ENCODE peak calls at places on chromosomes 12 and 14, in ten cellular contexts. One of them, this sample, is unnamed.

GRCh38 chr12:6925543-6926279 is 2.0 kb upstream of the ATN1 start:
- DNase-seq in stimulated activated CD8-positive, alpha-beta memory T cell treated with anti-CD3 and anti-CD28 coated beads, Interleukin-7, amount 100 ng/mL, for 24 hours: no peak
- DNase-seq in breast epithelium: no peak
- DNase-seq in pons: peak; percentile 71
- DNase-seq in LoVo: peak; percentile 94
- DNase-seq in RPMI7951: peak; percentile 90
- DNase-seq in lower lobe of right lung: peak; percentile 70
- DNase-seq in WTC11: peak; percentile 67
- DNase-seq in ACHN: peak; percentile 95
- DNase-seq in stimulated activated CD4-positive, alpha-beta T cell treated with anti-CD3 and anti-CD28 coated beads, Interleukin-12 subunit alpha, Interleukin-12 subunit beta, amount 100 ng/mL, for 24 hours: no peak
- DNase-seq in this sample: peak; percentile 71

GRCh38 chr12:93763746-93764147 is 86.6 kb downstream of the CRADD start:
- DNase-seq in stimulated activated CD8-positive, alpha-beta memory T cell treated with anti-CD3 and anti-CD28 coated beads, Interleukin-7, amount 100 ng/mL, for 24 hours: no peak
- DNase-seq in breast epithelium: no peak
- DNase-seq in pons: no peak
- DNase-seq in LoVo: no peak
- DNase-seq in RPMI7951: no peak
- DNase-seq in lower lobe of right lung: no peak
- DNase-seq in WTC11: no peak
- DNase-seq in ACHN: no peak
- DNase-seq in stimulated activated CD4-positive, alpha-beta T cell treated with anti-CD3 and anti-CD28 coated beads, Interleukin-12 subunit alpha, Interleukin-12 subunit beta, amount 100 ng/mL, for 24 hours: no peak
- DNase-seq in this sample: no peak

GRCh38 chr14:42222924-42223471 is 616.3 kb downstream of the LRFN5 start:
- DNase-seq in stimulated activated CD8-positive, alpha-beta memory T cell treated with anti-CD3 and anti-CD28 coated beads, Interleukin-7, amount 100 ng/mL, for 24 hours: no peak
- DNase-seq in breast epithelium: no peak
- DNase-seq in pons: peak; percentile 45
- DNase-seq in LoVo: no peak
- DNase-seq in RPMI7951: peak; percentile 75
- DNase-seq in lower lobe of right lung: no peak
- DNase-seq in WTC11: no peak
- DNase-seq in ACHN: peak; percentile 17
- DNase-seq in stimulated activated CD4-positive, alpha-beta T cell treated with anti-CD3 and anti-CD28 coated beads, Interleukin-12 subunit alpha, Interleukin-12 subunit beta, amount 100 ng/mL, for 24 hours: no peak
- DNase-seq in this sample: no peak

GRCh38 chr12:106415134-106415533 is 57.6 kb downstream of the POLR3B start:
- DNase-seq in stimulated activated CD8-positive, alpha-beta memory T cell treated with anti-CD3 and anti-CD28 coated beads, Interleukin-7, amount 100 ng/mL, for 24 hours: no peak
- DNase-seq in breast epithelium: no peak
- DNase-seq in pons: no peak
- DNase-seq in LoVo: peak; percentile 20
- DNase-seq in RPMI7951: peak; percentile 13
- DNase-seq in lower lobe of right lung: no peak
- DNase-seq in WTC11: no peak
- DNase-seq in ACHN: peak; percentile 81
- DNase-seq in stimulated activated CD4-positive, alpha-beta T cell treated with anti-CD3 and anti-CD28 coated beads, Interleukin-12 subunit alpha, Interleukin-12 subunit beta, amount 100 ng/mL, for 24 hours: no peak
- DNase-seq in this sample: no peak

GRCh38 chr14:85463512-85463911 is 66.4 kb upstream of the FLRT2 start:
- DNase-seq in stimulated activated CD8-positive, alpha-beta memory T cell treated with anti-CD3 and anti-CD28 coated beads, Interleukin-7, amount 100 ng/mL, for 24 hours: no peak
- DNase-seq in breast epithelium: no peak
- DNase-seq in pons: no peak
- DNase-seq in LoVo: no peak
- DNase-seq in RPMI7951: peak; percentile 3
- DNase-seq in lower lobe of right lung: peak; percentile 51
- DNase-seq in WTC11: no peak
- DNase-seq in ACHN: no peak
- DNase-seq in stimulated activated CD4-positive, alpha-beta T cell treated with anti-CD3 and anti-CD28 coated beads, Interleukin-12 subunit alpha, Interleukin-12 subunit beta, amount 100 ng/mL, for 24 hours: no peak
- DNase-seq in this sample: peak; percentile 23

GRCh38 chr14:84006643-84007137 is 1523.3 kb upstream of the FLRT2 start:
- DNase-seq in stimulated activated CD8-positive, alpha-beta memory T cell treated with anti-CD3 and anti-CD28 coated beads, Interleukin-7, amount 100 ng/mL, for 24 hours: no peak
- DNase-seq in breast epithelium: no peak
- DNase-seq in pons: no peak
- DNase-seq in LoVo: no peak
- DNase-seq in RPMI7951: peak; percentile 2
- DNase-seq in lower lobe of right lung: no peak
- DNase-seq in WTC11: no peak
- DNase-seq in ACHN: no peak
- DNase-seq in stimulated activated CD4-positive, alpha-beta T cell treated with anti-CD3 and anti-CD28 coated beads, Interleukin-12 subunit alpha, Interleukin-12 subunit beta, amount 100 ng/mL, for 24 hours: no peak
- DNase-seq in this sample: peak; percentile 19

GRCh38 chr14:74843653-74844052 is 32.3 kb downstream of the PROX2 start:
- DNase-seq in stimulated activated CD8-positive, alpha-beta memory T cell treated with anti-CD3 and anti-CD28 coated beads, Interleukin-7, amount 100 ng/mL, for 24 hours: no peak
- DNase-seq in breast epithelium: no peak
- DNase-seq in pons: no peak
- DNase-seq in LoVo: no peak
- DNase-seq in RPMI7951: peak; percentile 76
- DNase-seq in lower lobe of right lung: no peak
- DNase-seq in WTC11: no peak
- DNase-seq in ACHN: no peak
- DNase-seq in stimulated activated CD4-positive, alpha-beta T cell treated with anti-CD3 and anti-CD28 coated beads, Interleukin-12 subunit alpha, Interleukin-12 subunit beta, amount 100 ng/mL, for 24 hours: no peak
- DNase-seq in this sample: no peak

GRCh38 chr14:102210421-102211042 is 70.8 kb downstream of the WDR20 start:
- DNase-seq in stimulated activated CD8-positive, alpha-beta memory T cell treated with anti-CD3 and anti-CD28 coated beads, Interleukin-7, amount 100 ng/mL, for 24 hours: no peak
- DNase-seq in breast epithelium: no peak
- DNase-seq in pons: no peak
- DNase-seq in LoVo: no peak
- DNase-seq in RPMI7951: no peak
- DNase-seq in lower lobe of right lung: no peak
- DNase-seq in WTC11: no peak
- DNase-seq in ACHN: no peak
- DNase-seq in stimulated activated CD4-positive, alpha-beta T cell treated with anti-CD3 and anti-CD28 coated beads, Interleukin-12 subunit alpha, Interleukin-12 subunit beta, amount 100 ng/mL, for 24 hours: no peak
- DNase-seq in this sample: no peak

GRCh38 chr12:112182499-112182898 is 57.1 kb downstream of the TRAFD1 start:
- DNase-seq in stimulated activated CD8-positive, alpha-beta memory T cell treated with anti-CD3 and anti-CD28 coated beads, Interleukin-7, amount 100 ng/mL, for 24 hours: no peak
- DNase-seq in breast epithelium: no peak
- DNase-seq in pons: peak; percentile 99
- DNase-seq in LoVo: no peak
- DNase-seq in RPMI7951: peak; percentile 25
- DNase-seq in lower lobe of right lung: no peak
- DNase-seq in WTC11: no peak
- DNase-seq in ACHN: no peak
- DNase-seq in stimulated activated CD4-positive, alpha-beta T cell treated with anti-CD3 and anti-CD28 coated beads, Interleukin-12 subunit alpha, Interleukin-12 subunit beta, amount 100 ng/mL, for 24 hours: no peak
- DNase-seq in this sample: no peak

GRCh38 chr14:21093769-21094681 is 4.4 kb downstream of the ZNF219 start:
- DNase-seq in stimulated activated CD8-positive, alpha-beta memory T cell treated with anti-CD3 and anti-CD28 coated beads, Interleukin-7, amount 100 ng/mL, for 24 hours: no peak
- DNase-seq in breast epithelium: no peak
- DNase-seq in pons: peak; percentile 67
- DNase-seq in LoVo: no peak
- DNase-seq in RPMI7951: no peak
- DNase-seq in lower lobe of right lung: no peak
- DNase-seq in WTC11: peak; percentile 78
- DNase-seq in ACHN: peak; percentile 79
- DNase-seq in stimulated activated CD4-positive, alpha-beta T cell treated with anti-CD3 and anti-CD28 coated beads, Interleukin-12 subunit alpha, Interleukin-12 subunit beta, amount 100 ng/mL, for 24 hours: no peak
- DNase-seq in this sample: no peak

GRCh38 chr14:95725685-95726336 is 11.9 kb upstream of the TCL1A start:
- DNase-seq in stimulated activated CD8-positive, alpha-beta memory T cell treated with anti-CD3 and anti-CD28 coated beads, Interleukin-7, amount 100 ng/mL, for 24 hours: no peak
- DNase-seq in breast epithelium: no peak
- DNase-seq in pons: no peak
- DNase-seq in LoVo: no peak
- DNase-seq in RPMI7951: no peak
- DNase-seq in lower lobe of right lung: no peak
- DNase-seq in WTC11: no peak
- DNase-seq in ACHN: no peak
- DNase-seq in stimulated activated CD4-positive, alpha-beta T cell treated with anti-CD3 and anti-CD28 coated beads, Interleukin-12 subunit alpha, Interleukin-12 subunit beta, amount 100 ng/mL, for 24 hours: no peak
- DNase-seq in this sample: no peak

GRCh38 chr14:105155681-105156413 is 12.7 kb downstream of the JAG2 start:
- DNase-seq in stimulated activated CD8-positive, alpha-beta memory T cell treated with anti-CD3 and anti-CD28 coated beads, Interleukin-7, amount 100 ng/mL, for 24 hours: no peak
- DNase-seq in breast epithelium: no peak
- DNase-seq in pons: no peak
- DNase-seq in LoVo: no peak
- DNase-seq in RPMI7951: no peak
- DNase-seq in lower lobe of right lung: no peak
- DNase-seq in WTC11: no peak
- DNase-seq in ACHN: no peak
- DNase-seq in stimulated activated CD4-positive, alpha-beta T cell treated with anti-CD3 and anti-CD28 coated beads, Interleukin-12 subunit alpha, Interleukin-12 subunit beta, amount 100 ng/mL, for 24 hours: no peak
- DNase-seq in this sample: no peak

GRCh38 chr12:105451798-105452197 is 121.3 kb downstream of the C12orf75 start:
- DNase-seq in stimulated activated CD8-positive, alpha-beta memory T cell treated with anti-CD3 and anti-CD28 coated beads, Interleukin-7, amount 100 ng/mL, for 24 hours: no peak
- DNase-seq in breast epithelium: no peak
- DNase-seq in pons: no peak
- DNase-seq in LoVo: no peak
- DNase-seq in RPMI7951: no peak
- DNase-seq in lower lobe of right lung: no peak
- DNase-seq in WTC11: no peak
- DNase-seq in ACHN: no peak
- DNase-seq in stimulated activated CD4-positive, alpha-beta T cell treated with anti-CD3 and anti-CD28 coated beads, Interleukin-12 subunit alpha, Interleukin-12 subunit beta, amount 100 ng/mL, for 24 hours: no peak
- DNase-seq in this sample: no peak

GRCh38 chr14:99899578-99900178 is 106.5 kb downstream of the EML1 start:
- DNase-seq in stimulated activated CD8-positive, alpha-beta memory T cell treated with anti-CD3 and anti-CD28 coated beads, Interleukin-7, amount 100 ng/mL, for 24 hours: no peak
- DNase-seq in breast epithelium: no peak
- DNase-seq in pons: no peak
- DNase-seq in LoVo: peak; percentile 36
- DNase-seq in RPMI7951: peak; percentile 20
- DNase-seq in lower lobe of right lung: no peak
- DNase-seq in WTC11: no peak
- DNase-seq in ACHN: peak; percentile 53
- DNase-seq in stimulated activated CD4-positive, alpha-beta T cell treated with anti-CD3 and anti-CD28 coated beads, Interleukin-12 subunit alpha, Interleukin-12 subunit beta, amount 100 ng/mL, for 24 hours: no peak
- DNase-seq in this sample: no peak

GRCh38 chr14:105935384-105935783 is 409.0 kb downstream of the TMEM121 start:
- DNase-seq in stimulated activated CD8-positive, alpha-beta memory T cell treated with anti-CD3 and anti-CD28 coated beads, Interleukin-7, amount 100 ng/mL, for 24 hours: no peak
- DNase-seq in breast epithelium: peak; percentile 30
- DNase-seq in pons: no peak
- DNase-seq in LoVo: no peak
- DNase-seq in RPMI7951: no peak
- DNase-seq in lower lobe of right lung: no peak
- DNase-seq in WTC11: no peak
- DNase-seq in ACHN: no peak
- DNase-seq in stimulated activated CD4-positive, alpha-beta T cell treated with anti-CD3 and anti-CD28 coated beads, Interleukin-12 subunit alpha, Interleukin-12 subunit beta, amount 100 ng/mL, for 24 hours: no peak
- DNase-seq in this sample: no peak

GRCh38 chr12:11228268-11228879 is 41.1 kb downstream of the PRB3 start:
- DNase-seq in stimulated activated CD8-positive, alpha-beta memory T cell treated with anti-CD3 and anti-CD28 coated beads, Interleukin-7, amount 100 ng/mL, for 24 hours: no peak
- DNase-seq in breast epithelium: no peak
- DNase-seq in pons: peak; percentile 39
- DNase-seq in LoVo: peak; percentile 47
- DNase-seq in RPMI7951: peak; percentile 37
- DNase-seq in lower lobe of right lung: no peak
- DNase-seq in WTC11: peak; percentile 76
- DNase-seq in ACHN: peak; percentile 64
- DNase-seq in stimulated activated CD4-positive, alpha-beta T cell treated with anti-CD3 and anti-CD28 coated beads, Interleukin-12 subunit alpha, Interleukin-12 subunit beta, amount 100 ng/mL, for 24 hours: no peak
- DNase-seq in this sample: peak; percentile 79

GRCh38 chr14:59067135-59067894 is 121.2 kb upstream of the DAAM1 start:
- DNase-seq in stimulated activated CD8-positive, alpha-beta memory T cell treated with anti-CD3 and anti-CD28 coated beads, Interleukin-7, amount 100 ng/mL, for 24 hours: no peak
- DNase-seq in breast epithelium: no peak
- DNase-seq in pons: peak; percentile 52
- DNase-seq in LoVo: no peak
- DNase-seq in RPMI7951: no peak
- DNase-seq in lower lobe of right lung: no peak
- DNase-seq in WTC11: no peak
- DNase-seq in ACHN: no peak
- DNase-seq in stimulated activated CD4-positive, alpha-beta T cell treated with anti-CD3 and anti-CD28 coated beads, Interleukin-12 subunit alpha, Interleukin-12 subunit beta, amount 100 ng/mL, for 24 hours: no peak
- DNase-seq in this sample: no peak

GRCh38 chr12:122610911-122611310 is 83.9 kb downstream of the KNTC1 start:
- DNase-seq in stimulated activated CD8-positive, alpha-beta memory T cell treated with anti-CD3 and anti-CD28 coated beads, Interleukin-7, amount 100 ng/mL, for 24 hours: no peak
- DNase-seq in breast epithelium: no peak
- DNase-seq in pons: no peak
- DNase-seq in LoVo: no peak
- DNase-seq in RPMI7951: no peak
- DNase-seq in lower lobe of right lung: no peak
- DNase-seq in WTC11: no peak
- DNase-seq in ACHN: no peak
- DNase-seq in stimulated activated CD4-positive, alpha-beta T cell treated with anti-CD3 and anti-CD28 coated beads, Interleukin-12 subunit alpha, Interleukin-12 subunit beta, amount 100 ng/mL, for 24 hours: no peak
- DNase-seq in this sample: no peak

GRCh38 chr12:130872179-130873096 is 572 bp downstream of the RAN start:
- DNase-seq in stimulated activated CD8-positive, alpha-beta memory T cell treated with anti-CD3 and anti-CD28 coated beads, Interleukin-7, amount 100 ng/mL, for 24 hours: no peak
- DNase-seq in breast epithelium: peak; percentile 60
- DNase-seq in pons: peak; percentile 22
- DNase-seq in LoVo: peak; percentile 16
- DNase-seq in RPMI7951: peak; percentile 29
- DNase-seq in lower lobe of right lung: peak; percentile 61
- DNase-seq in WTC11: peak; percentile 32
- DNase-seq in ACHN: peak; percentile 44
- DNase-seq in stimulated activated CD4-positive, alpha-beta T cell treated with anti-CD3 and anti-CD28 coated beads, Interleukin-12 subunit alpha, Interleukin-12 subunit beta, amount 100 ng/mL, for 24 hours: peak; percentile 18
- DNase-seq in this sample: peak; percentile 69